ENCODE peak calls at places on chromosomes 4 and X, in five cellular contexts. One of them, this sample, is unnamed.

GRCh38 chr4:1975880-1976279 is 32.9 kb downstream of the NELFA start:
- DNase-seq in K562: no peak
- DNase-seq in HepG2: no peak
- DNase-seq in H1: no peak
- DNase-seq in GM12878: no peak
- DNase-seq in this sample: no peak

GRCh38 chrX:17812763-17813162 is 48.3 kb downstream of the RAI2 start:
- DNase-seq in K562: peak; percentile 22
- DNase-seq in HepG2: no peak
- DNase-seq in H1: no peak
- DNase-seq in GM12878: no peak
- DNase-seq in this sample: peak; percentile 39

GRCh38 chrX:150683112-150683511 is 10.1 kb upstream of the MTMR1 start:
- DNase-seq in K562: no peak
- DNase-seq in HepG2: no peak
- DNase-seq in H1: no peak
- DNase-seq in GM12878: no peak
- DNase-seq in this sample: no peak

GRCh38 chrX:15158736-15159406 is 111.0 kb downstream of the ASB9 start:
- DNase-seq in K562: no peak
- DNase-seq in HepG2: no peak
- DNase-seq in H1: no peak
- DNase-seq in GM12878: peak; percentile 33
- DNase-seq in this sample: no peak

GRCh38 chr4:19982556-19982955 is 269.1 kb upstream of the SLIT2 start:
- DNase-seq in K562: no peak
- DNase-seq in HepG2: no peak
- DNase-seq in H1: no peak
- DNase-seq in GM12878: no peak
- DNase-seq in this sample: no peak

GRCh38 chrX:133849676-133850075 is 135.7 kb downstream of the GPC3 start:
- DNase-seq in K562: no peak
- DNase-seq in HepG2: no peak
- DNase-seq in H1: no peak
- DNase-seq in GM12878: no peak
- DNase-seq in this sample: no peak

GRCh38 chrX:138756234-138756633 is 44.7 kb upstream of the FGF13 start:
- DNase-seq in K562: peak; percentile 8
- DNase-seq in HepG2: no peak
- DNase-seq in H1: peak; percentile 44
- DNase-seq in GM12878: no peak
- DNase-seq in this sample: peak; percentile 67

GRCh38 chrX:129577473-129577872 is 37.4 kb downstream of the OCRL start:
- DNase-seq in K562: peak; percentile 64
- DNase-seq in HepG2: no peak
- DNase-seq in H1: no peak
- DNase-seq in GM12878: no peak
- DNase-seq in this sample: no peak

GRCh38 chrX:136954930-136955329 is 74.4 kb upstream of the RBMX start:
- DNase-seq in K562: peak; percentile 8
- DNase-seq in HepG2: peak; percentile 6
- DNase-seq in H1: no peak
- DNase-seq in GM12878: no peak
- DNase-seq in this sample: peak; percentile 21

GRCh38 chr4:125642645-125643044 is 327.9 kb downstream of the FAT4 start:
- DNase-seq in K562: no peak
- DNase-seq in HepG2: no peak
- DNase-seq in H1: no peak
- DNase-seq in GM12878: no peak
- DNase-seq in this sample: peak; percentile 13

GRCh38 chrX:108177321-108177990 is 85.9 kb downstream of the ATG4A start:
- DNase-seq in K562: no peak
- DNase-seq in HepG2: no peak
- DNase-seq in H1: no peak
- DNase-seq in GM12878: no peak
- DNase-seq in this sample: peak; percentile 5

GRCh38 chr4:104446431-104446925 is 48.2 kb downstream of the CXXC4 start:
- DNase-seq in K562: no peak
- DNase-seq in HepG2: no peak
- DNase-seq in H1: no peak
- DNase-seq in GM12878: no peak
- DNase-seq in this sample: no peak

GRCh38 chr4:39256436-39256835 is 74.1 kb downstream of the WDR19 start:
- DNase-seq in K562: no peak
- DNase-seq in HepG2: no peak
- DNase-seq in H1: no peak
- DNase-seq in GM12878: no peak
- DNase-seq in this sample: no peak

GRCh38 chr4:127355738-127356137 is 277.0 kb upstream of the INTU start:
- DNase-seq in K562: no peak
- DNase-seq in HepG2: no peak
- DNase-seq in H1: no peak
- DNase-seq in GM12878: no peak
- DNase-seq in this sample: no peak

GRCh38 chrX:129654652-129655546 is at the start of gene APLN:
- DNase-seq in K562: no peak
- DNase-seq in HepG2: no peak
- DNase-seq in H1: peak; percentile 54
- DNase-seq in GM12878: no peak
- DNase-seq in this sample: peak; percentile 56

GRCh38 chrX:13688772-13689518 is at the start of gene RAB9A:
- DNase-seq in K562: peak; percentile 92
- DNase-seq in HepG2: peak; percentile 33
- DNase-seq in H1: peak; percentile 90
- DNase-seq in GM12878: no peak
- DNase-seq in this sample: peak; percentile 79

GRCh38 chrX:140440891-140441290 is 64.0 kb downstream of the SOX3 start:
- DNase-seq in K562: no peak
- DNase-seq in HepG2: no peak
- DNase-seq in H1: no peak
- DNase-seq in GM12878: no peak
- DNase-seq in this sample: peak; percentile 37

GRCh38 chr4:118942465-118942864 is 53.8 kb downstream of the SYNPO2 start:
- DNase-seq in K562: no peak
- DNase-seq in HepG2: no peak
- DNase-seq in H1: no peak
- DNase-seq in GM12878: no peak
- DNase-seq in this sample: no peak

GRCh38 chrX:134636859-134637258 is 21.4 kb downstream of the PLAC1 start:
- DNase-seq in K562: no peak
- DNase-seq in HepG2: no peak
- DNase-seq in H1: no peak
- DNase-seq in GM12878: no peak
- DNase-seq in this sample: no peak

GRCh38 chrX:1026263-1027015 is 186.0 kb downstream of the CRLF2 start:
- DNase-seq in K562: no peak
- DNase-seq in HepG2: no peak
- DNase-seq in H1: no peak
- DNase-seq in GM12878: peak; percentile 63
- DNase-seq in this sample: no peak

GRCh38 chr4:98519268-98519993 is 139.0 kb downstream of the TSPAN5 start:
- DNase-seq in K562: no peak
- DNase-seq in HepG2: peak; percentile 61
- DNase-seq in H1: no peak
- DNase-seq in GM12878: no peak
- DNase-seq in this sample: no peak

GRCh38 chr4:73615613-73616012 is 4.6 kb downstream of the RASSF6 start:
- DNase-seq in K562: no peak
- DNase-seq in HepG2: peak; percentile 41
- DNase-seq in H1: no peak
- DNase-seq in GM12878: no peak
- DNase-seq in this sample: peak; percentile 87

GRCh38 chr4:180610317-180610716 is 1632.9 kb upstream of the TENM3 start:
- DNase-seq in K562: no peak
- DNase-seq in HepG2: no peak
- DNase-seq in H1: no peak
- DNase-seq in GM12878: no peak
- DNase-seq in this sample: no peak

GRCh38 chr4:152534541-152535231 is 1.2 kb downstream of the FBXW7 start:
- DNase-seq in K562: peak; percentile 38
- DNase-seq in HepG2: no peak
- DNase-seq in H1: peak; percentile 58
- DNase-seq in GM12878: no peak
- DNase-seq in this sample: peak; percentile 64

GRCh38 chrX:40169193-40170086 is 71.7 kb upstream of the BCOR start:
- DNase-seq in K562: peak; percentile 77
- DNase-seq in HepG2: peak; percentile 70
- DNase-seq in H1: peak; percentile 73
- DNase-seq in GM12878: no peak
- DNase-seq in this sample: peak; percentile 90

GRCh38 chr4:79723507-79723906 is 315.5 kb upstream of the GK2 start:
- DNase-seq in K562: no peak
- DNase-seq in HepG2: no peak
- DNase-seq in H1: peak; percentile 47
- DNase-seq in GM12878: no peak
- DNase-seq in this sample: peak; percentile 25

GRCh38 chr4:105061720-105062119 is 85.0 kb upstream of the TET2 start:
- DNase-seq in K562: no peak
- DNase-seq in HepG2: no peak
- DNase-seq in H1: no peak
- DNase-seq in GM12878: no peak
- DNase-seq in this sample: no peak

GRCh38 chr4:52748432-52748831 is 2.8 kb downstream of the ERVMER34-1 start:
- DNase-seq in K562: no peak
- DNase-seq in HepG2: no peak
- DNase-seq in H1: no peak
- DNase-seq in GM12878: peak; percentile 11
- DNase-seq in this sample: no peak

GRCh38 chr4:52751349-52751911 is at the start of gene ERVMER34-1:
- DNase-seq in K562: peak; percentile 40
- DNase-seq in HepG2: no peak
- DNase-seq in H1: peak; percentile 88
- DNase-seq in GM12878: no peak
- DNase-seq in this sample: peak; percentile 93

GRCh38 chr4:52750213-52750612 is 1.0 kb downstream of the ERVMER34-1 start:
- DNase-seq in K562: no peak
- DNase-seq in HepG2: no peak
- DNase-seq in H1: no peak
- DNase-seq in GM12878: no peak
- DNase-seq in this sample: no peak

GRCh38 chr4:52752921-52753320 is 1.7 kb upstream of the ERVMER34-1 start:
- DNase-seq in K562: no peak
- DNase-seq in HepG2: no peak
- DNase-seq in H1: no peak
- DNase-seq in GM12878: no peak
- DNase-seq in this sample: no peak

GRCh38 chr4:52750819-52751348 is 341 bp downstream of the ERVMER34-1 start:
- DNase-seq in K562: no peak
- DNase-seq in HepG2: no peak
- DNase-seq in H1: peak; percentile 77
- DNase-seq in GM12878: no peak
- DNase-seq in this sample: peak; percentile 60
- TF ChIP-seq EZH2 in K562: no peak
- TF ChIP-seq EZH2 in HepG2: no peak
- TF ChIP-seq EZH2 in H1: peak; percentile 35
- TF ChIP-seq EZH2 in GM12878: no peak
- TF ChIP-seq EZH2 in this sample: no peak

GRCh38 chr4:74659576-74660411 is 134.5 kb downstream of the BTC start:
- DNase-seq in K562: peak; percentile 49
- DNase-seq in HepG2: peak; percentile 92
- DNase-seq in H1: no peak
- DNase-seq in GM12878: no peak
- DNase-seq in this sample: no peak
- TF ChIP-seq CREB1 in K562: peak; percentile 21
- TF ChIP-seq CREB1 in HepG2: peak; percentile 68
- TF ChIP-seq CREB1 in H1: no peak
- TF ChIP-seq CREB1 in GM12878: no peak
- TF ChIP-seq CREB1 in this sample: no peak

GRCh38 chrX:153623310-153624029 is 23.5 kb upstream of the DUSP9 start:
- DNase-seq in K562: no peak
- DNase-seq in HepG2: peak; percentile 79
- DNase-seq in H1: no peak
- DNase-seq in GM12878: no peak
- DNase-seq in this sample: no peak
- H3K4me3 ChIP-seq in K562: no peak overlapping the region
- H3K4me3 ChIP-seq in HepG2: peak overlapping the region; percentile 77
- H3K4me3 ChIP-seq in H1: no peak overlapping the region
- H3K4me3 ChIP-seq in GM12878: no peak overlapping the region
- H3K4me3 ChIP-seq in this sample: no peak overlapping the region

DNA sequence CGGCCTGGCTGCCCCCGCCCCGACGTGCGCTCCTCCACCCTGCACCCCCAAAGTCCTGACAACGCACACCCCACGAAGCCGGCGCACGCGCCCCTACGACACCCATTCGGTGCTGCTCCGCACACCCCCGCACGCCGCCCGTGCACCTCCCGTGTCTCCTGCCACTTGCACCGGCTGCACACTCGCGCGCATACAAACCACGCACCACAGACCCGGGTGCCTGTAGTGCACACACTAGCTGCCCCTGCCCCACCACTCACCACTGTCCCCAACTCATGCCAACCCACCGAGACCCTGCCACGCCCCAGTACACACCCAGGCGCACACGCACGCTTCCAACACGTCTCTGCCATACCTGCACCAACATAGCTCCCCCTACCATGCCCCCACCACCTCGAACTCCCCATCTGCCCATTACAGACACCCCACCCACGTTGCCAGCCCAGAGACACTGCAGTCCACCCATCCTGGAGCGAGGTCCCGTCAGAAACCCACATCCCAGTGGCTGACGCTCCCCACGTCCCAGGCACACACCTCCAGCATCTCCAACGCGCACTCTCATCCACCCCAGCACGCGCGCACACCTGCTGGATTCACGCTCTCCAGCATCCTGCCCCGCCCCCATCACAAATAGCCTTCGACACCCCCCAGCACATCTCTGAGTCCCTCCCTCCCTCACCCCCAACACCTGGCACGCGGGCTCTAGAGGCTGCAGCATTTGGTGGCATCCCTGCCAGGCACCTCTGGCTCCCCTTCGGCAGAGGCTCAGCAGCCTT is 4.2 kb upstream of the DUSP9 start:
- DNase-seq in K562: no peak
- DNase-seq in HepG2: no peak
- DNase-seq in H1: no peak
- DNase-seq in GM12878: no peak
- DNase-seq in this sample: peak; percentile 18
- TF ChIP-seq EZH2 in K562: no peak
- TF ChIP-seq EZH2 in HepG2: no peak
- TF ChIP-seq EZH2 in H1: peak; percentile 79
- TF ChIP-seq EZH2 in GM12878: no peak
- TF ChIP-seq EZH2 in this sample: no peak

DNA sequence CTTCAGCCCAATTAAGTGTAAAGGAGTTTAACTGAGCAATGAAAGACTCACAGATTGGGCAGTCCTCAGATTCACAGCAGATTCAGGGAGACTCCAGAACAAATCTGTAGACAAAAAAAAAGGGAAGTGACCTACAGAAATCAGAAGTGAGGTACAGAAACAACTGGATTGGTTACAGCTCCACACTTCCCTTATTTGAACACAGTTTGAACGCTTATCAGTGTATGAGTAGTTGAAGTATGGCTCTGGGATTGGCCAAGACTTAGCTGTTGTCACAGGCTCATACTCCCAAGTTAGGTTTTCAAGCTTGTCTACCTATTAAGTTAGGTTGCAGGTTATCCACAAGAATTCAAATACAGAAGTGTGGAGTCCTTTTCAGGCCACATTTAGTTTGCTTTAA is 112.4 kb upstream of the ELOVL6 start:
- DNase-seq in K562: no peak
- DNase-seq in HepG2: no peak
- DNase-seq in H1: no peak
- DNase-seq in GM12878: peak; percentile 17
- DNase-seq in this sample: no peak
- TF ChIP-seq CREB1 in K562: no peak
- TF ChIP-seq CREB1 in HepG2: no peak
- TF ChIP-seq CREB1 in H1: no peak
- TF ChIP-seq CREB1 in GM12878: no peak
- TF ChIP-seq CREB1 in this sample: no peak

GRCh38 chrX:2311483-2311882 is 189.3 kb downstream of the DHRSX start:
- DNase-seq in K562: no peak
- DNase-seq in HepG2: no peak
- DNase-seq in H1: peak; percentile 70
- DNase-seq in GM12878: no peak
- DNase-seq in this sample: peak; percentile 97
- H3K4me3 ChIP-seq in K562: no peak overlapping the region
- H3K4me3 ChIP-seq in HepG2: no peak overlapping the region
- H3K4me3 ChIP-seq in H1: no peak overlapping the region
- H3K4me3 ChIP-seq in GM12878: no peak overlapping the region
- H3K4me3 ChIP-seq in this sample: no peak overlapping the region

This sample was measured in GM23338.